ENCODE peak calls at places on chromosomes 2 and 18, in five cellular contexts. V is A549, M is ovary, G is suprapubic skin, A is sigmoid colon. H is an unnamed sample.

GRCh38 chr2:141791521-141791920 is 339.3 kb downstream of the LRP1B start:
- DNase-seq in A (no peak), V (no peak), M (no peak), G (no peak), H (no peak)

GRCh38 chr2:31415421-31415820 is 879 bp upstream of the XDH start:
- DNase-seq in V (no peak), A (no peak), G (no peak), M (no peak), H (no peak)

GRCh38 chr2:17689010-17689409 is 64.6 kb downstream of the SMC6 start:
- DNase-seq in V (no peak), M (no peak), A (no peak), G (no peak), H (no peak)

GRCh38 chr2:42438685-42439084 is 55.1 kb downstream of the KCNG3 start:
- DNase-seq in V (no peak), M (no peak), G (no peak), A (no peak), H (no peak)

GRCh38 chr2:152716805-152717241 is 438 bp downstream of the PRPF40A start:
- DNase-seq in A (no peak), G (no peak), V (peak), M (no peak), H (no peak)

GRCh38 chr18:63476666-63477065 is at the start of gene SERPINB5:
- DNase-seq in M (no peak), V (no peak), A (no peak), G (no peak), H (peak)

GRCh38 chr2:181190711-181191110 is 210.3 kb downstream of the UBE2E3 start:
- DNase-seq in V (no peak), A (no peak), M (no peak), G (no peak), H (no peak)

GRCh38 chr2:50514881-50515280 is 517.1 kb downstream of the NRXN1 start:
- DNase-seq in M (no peak), V (no peak), A (no peak), G (no peak), H (no peak)

GRCh38 chr2:37586663-37587409 is 84.6 kb downstream of the CDC42EP3 start:
- DNase-seq in G (no peak), M (no peak), A (no peak), V (peak), H (no peak)

GRCh38 chr2:239259173-239259572 is 141.6 kb downstream of the HDAC4 start:
- DNase-seq in M (no peak), V (no peak), A (no peak), G (no peak), H (no peak)

GRCh38 chr18:48543228-48543627 is 4.4 kb downstream of the CTIF start:
- DNase-seq in M (no peak), G (no peak), A (no peak), V (no peak), H (no peak)

GRCh38 chr2:174326880-174327558 is 7.7 kb upstream of the SP9 start:
- DNase-seq in M (no peak), G (no peak), A (no peak), V (no peak), H (no peak)

GRCh38 chr18:12302391-12303147 is 5.5 kb upstream of the TUBB6 start:
- DNase-seq in A (peak), G (peak), V (no peak), M (no peak), H (no peak)

GRCh38 chr2:186327251-186327868 is 158.7 kb upstream of the ZC3H15 start:
- DNase-seq in A (no peak), V (no peak), G (no peak), M (no peak), H (no peak)

GRCh38 chr2:186328848-186329247 is 157.2 kb upstream of the ZC3H15 start:
- DNase-seq in G (no peak), A (no peak), M (no peak), V (no peak), H (no peak)

GRCh38 chr2:186330050-186330449 is 156.0 kb upstream of the ZC3H15 start:
- DNase-seq in V (no peak), A (no peak), G (no peak), M (no peak), H (no peak)

GRCh38 chr2:186325827-186326535 is 160.1 kb upstream of the ZC3H15 start:
- DNase-seq in A (no peak), V (no peak), M (no peak), G (no peak), H (no peak)
- TF ChIP-seq EP300 in A (no peak), V (no peak), M (no peak), G (no peak), H (no peak)

GRCh38 chr2:64650722-64651338 is 2.9 kb downstream of the SERTAD2 start:
- DNase-seq in A (no peak), M (no peak), G (no peak), V (peak), H (peak)

GRCh38 chr2:64653174-64654062 is at the start of gene SERTAD2:
- DNase-seq in A (peak), M (peak), V (peak), G (peak), H (peak)

GRCh38 chr2:64652231-64653173 is 1.2 kb downstream of the SERTAD2 start:
- DNase-seq in A (peak), M (peak), G (no peak), V (peak), H (no peak)

GRCh38 chr2:64650257-64650656 is 3.5 kb downstream of the SERTAD2 start:
- DNase-seq in A (no peak), V (no peak), M (no peak), G (no peak), H (no peak)

GRCh38 chr2:64651590-64651989 is 2.1 kb downstream of the SERTAD2 start:
- DNase-seq in M (no peak), V (no peak), G (no peak), A (no peak), H (no peak)
- H3K4me3 ChIP-seq in M (peak), V (peak), G (no peak), A (no peak), H (no peak)

GRCh38 chr2:202643012-202643858 is 8.5 kb downstream of the FAM117B start:
- DNase-seq in A (no peak), V (no peak), G (no peak), M (no peak), H (no peak)

GRCh38 chr2:202639233-202639632 is 4.5 kb downstream of the FAM117B start:
- DNase-seq in M (no peak), G (no peak), A (no peak), V (no peak), H (no peak)

GRCh38 chr2:202638710-202639109 is 3.9 kb downstream of the FAM117B start:
- DNase-seq in M (no peak), G (no peak), V (no peak), A (no peak), H (no peak)

GRCh38 chr2:202642567-202642966 is 7.8 kb downstream of the FAM117B start:
- DNase-seq in V (no peak), A (no peak), G (no peak), M (no peak), H (no peak)
- H3K27ac ChIP-seq in V (no peak), A (no peak), G (no peak), M (no peak), H (peak)

DNA sequence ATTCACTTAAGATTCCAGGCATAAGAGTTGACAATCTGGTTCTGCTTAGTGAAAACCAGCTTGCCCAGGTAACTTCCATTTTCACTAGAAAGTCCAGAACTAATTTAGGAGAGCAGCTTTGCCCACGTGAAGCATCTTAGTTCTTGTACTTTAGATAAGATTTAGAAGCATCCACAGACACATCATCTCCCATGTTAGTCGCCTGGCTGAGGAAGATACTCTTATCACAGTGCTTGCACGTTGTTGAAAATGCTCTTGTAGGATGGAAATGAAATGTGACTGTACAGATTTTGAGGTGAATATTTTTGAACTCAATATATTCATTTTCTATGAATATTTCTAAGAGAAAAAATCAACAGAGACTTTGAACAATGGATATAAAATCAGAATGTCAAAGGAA is 159.7 kb downstream of the SOCS6 start:
- DNase-seq in V (no peak), A (no peak), M (no peak), G (no peak), H (no peak)
- TF ChIP-seq EP300 in V (no peak), A (no peak), M (no peak), G (no peak), H (no peak)

GRCh38 chr2:73266061-73266891 is 18.0 kb downstream of the FBXO41 start:
- DNase-seq in G (no peak), A (no peak), M (no peak), V (no peak), H (no peak)

GRCh38 chr2:73268831-73269685 is 15.2 kb downstream of the FBXO41 start:
- DNase-seq in A (no peak), V (peak), M (no peak), G (no peak), H (peak)

GRCh38 chr2:73269686-73270465 is 14.4 kb downstream of the FBXO41 start:
- DNase-seq in A (no peak), G (no peak), M (no peak), V (no peak), H (no peak)

GRCh38 chr2:73267008-73267407 is 17.3 kb downstream of the FBXO41 start:
- DNase-seq in V (no peak), G (no peak), A (no peak), M (no peak), H (no peak)

DNA sequence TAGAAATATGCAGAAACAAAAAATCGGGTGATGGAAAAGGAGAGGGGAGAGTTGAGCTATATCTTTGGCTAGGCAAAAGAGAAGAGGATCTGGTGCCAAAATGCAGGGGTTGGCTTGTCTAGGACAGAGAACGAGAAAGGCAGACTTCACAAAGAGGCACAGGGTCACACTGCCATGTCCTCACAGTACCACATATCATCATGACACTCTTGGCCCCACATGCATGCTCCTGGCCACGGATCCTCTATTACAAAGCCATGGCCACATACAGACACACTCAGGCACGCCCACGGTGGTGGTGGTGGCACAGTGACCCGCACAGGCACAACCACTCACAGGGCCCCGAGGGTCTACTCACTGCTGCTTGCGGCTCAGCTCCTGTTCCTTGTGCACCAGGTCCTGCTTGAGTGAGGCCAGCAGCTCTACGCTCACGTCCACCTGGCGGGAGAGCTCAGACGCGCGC is 15.9 kb downstream of the FBXO41 start:
- DNase-seq in M (no peak), V (no peak), A (no peak), G (no peak), H (no peak)
- H3K4me3 ChIP-seq in M (no peak), V (peak), A (no peak), G (peak), H (peak)